ENCODE peak calls at places on chromosomes 4 and X, in nine cellular contexts. One of them, this sample, is unnamed.

GRCh38 chr4:188109157-188109755 is at the start of gene TRIML2:
- DNase-seq in progenitor cell of endocrine pancreas: no peak
- DNase-seq in activated naive CD4-positive, alpha-beta T cell: no peak
- DNase-seq in fibroblast of lung: no peak
- DNase-seq in stimulated activated naive B cell treated with anti-CD40 and anti-IgM and Interleukin-4, amounts not matched to agents 10 μg/mL and 1 μg/mL and 100 μg/mL, for 72 hours: no peak
- DNase-seq in fibroblast of mammary gland: no peak
- DNase-seq in CD8-positive, alpha-beta memory T cell: no peak
- DNase-seq in NB4: no peak
- DNase-seq in GM13976: no peak
- DNase-seq in this sample: no peak

GRCh38 chrX:54248309-54248708 is 65.3 kb upstream of the FAM120C start:
- DNase-seq in progenitor cell of endocrine pancreas: no peak
- DNase-seq in activated naive CD4-positive, alpha-beta T cell: no peak
- DNase-seq in fibroblast of lung: peak
- DNase-seq in stimulated activated naive B cell treated with anti-CD40 and anti-IgM and Interleukin-4, amounts not matched to agents 10 μg/mL and 1 μg/mL and 100 μg/mL, for 72 hours: no peak
- DNase-seq in fibroblast of mammary gland: peak
- DNase-seq in CD8-positive, alpha-beta memory T cell: no peak
- DNase-seq in NB4: peak
- DNase-seq in GM13976: peak
- DNase-seq in this sample: peak

GRCh38 chr4:74682567-74683359 is 111.6 kb downstream of the BTC start:
- DNase-seq in progenitor cell of endocrine pancreas: peak
- DNase-seq in activated naive CD4-positive, alpha-beta T cell: no peak
- DNase-seq in fibroblast of lung: peak
- DNase-seq in stimulated activated naive B cell treated with anti-CD40 and anti-IgM and Interleukin-4, amounts not matched to agents 10 μg/mL and 1 μg/mL and 100 μg/mL, for 72 hours: no peak
- DNase-seq in fibroblast of mammary gland: peak
- DNase-seq in CD8-positive, alpha-beta memory T cell: no peak
- DNase-seq in NB4: peak
- DNase-seq in GM13976: no peak
- DNase-seq in this sample: peak

GRCh38 chrX:19554786-19555185 is 39.5 kb upstream of the MAP3K15 start:
- DNase-seq in progenitor cell of endocrine pancreas: no peak
- DNase-seq in activated naive CD4-positive, alpha-beta T cell: no peak
- DNase-seq in fibroblast of lung: peak
- DNase-seq in stimulated activated naive B cell treated with anti-CD40 and anti-IgM and Interleukin-4, amounts not matched to agents 10 μg/mL and 1 μg/mL and 100 μg/mL, for 72 hours: peak
- DNase-seq in fibroblast of mammary gland: peak
- DNase-seq in CD8-positive, alpha-beta memory T cell: no peak
- DNase-seq in NB4: no peak
- DNase-seq in GM13976: no peak
- DNase-seq in this sample: peak

GRCh38 chrX:39766085-39766726 is 331.6 kb downstream of the BCOR start:
- DNase-seq in progenitor cell of endocrine pancreas: no peak
- DNase-seq in activated naive CD4-positive, alpha-beta T cell: no peak
- DNase-seq in fibroblast of lung: no peak
- DNase-seq in stimulated activated naive B cell treated with anti-CD40 and anti-IgM and Interleukin-4, amounts not matched to agents 10 μg/mL and 1 μg/mL and 100 μg/mL, for 72 hours: no peak
- DNase-seq in fibroblast of mammary gland: no peak
- DNase-seq in CD8-positive, alpha-beta memory T cell: peak
- DNase-seq in NB4: no peak
- DNase-seq in GM13976: no peak
- DNase-seq in this sample: no peak

GRCh38 chr4:24978291-24979072 is 52.3 kb downstream of the LGI2 start:
- DNase-seq in progenitor cell of endocrine pancreas: no peak
- DNase-seq in activated naive CD4-positive, alpha-beta T cell: no peak
- DNase-seq in fibroblast of lung: no peak
- DNase-seq in stimulated activated naive B cell treated with anti-CD40 and anti-IgM and Interleukin-4, amounts not matched to agents 10 μg/mL and 1 μg/mL and 100 μg/mL, for 72 hours: no peak
- DNase-seq in fibroblast of mammary gland: peak
- DNase-seq in CD8-positive, alpha-beta memory T cell: no peak
- DNase-seq in NB4: peak
- DNase-seq in GM13976: no peak
- DNase-seq in this sample: no peak

GRCh38 chr4:8637456-8637984 is 45.0 kb downstream of the CPZ start:
- DNase-seq in progenitor cell of endocrine pancreas: no peak
- DNase-seq in activated naive CD4-positive, alpha-beta T cell: no peak
- DNase-seq in fibroblast of lung: no peak
- DNase-seq in stimulated activated naive B cell treated with anti-CD40 and anti-IgM and Interleukin-4, amounts not matched to agents 10 μg/mL and 1 μg/mL and 100 μg/mL, for 72 hours: no peak
- DNase-seq in fibroblast of mammary gland: no peak
- DNase-seq in CD8-positive, alpha-beta memory T cell: no peak
- DNase-seq in NB4: no peak
- DNase-seq in GM13976: no peak
- DNase-seq in this sample: no peak

GRCh38 chrX:70755850-70756249 is 152.7 kb downstream of the TEX11 start:
- DNase-seq in progenitor cell of endocrine pancreas: no peak
- DNase-seq in activated naive CD4-positive, alpha-beta T cell: no peak
- DNase-seq in fibroblast of lung: no peak
- DNase-seq in stimulated activated naive B cell treated with anti-CD40 and anti-IgM and Interleukin-4, amounts not matched to agents 10 μg/mL and 1 μg/mL and 100 μg/mL, for 72 hours: no peak
- DNase-seq in fibroblast of mammary gland: no peak
- DNase-seq in CD8-positive, alpha-beta memory T cell: peak
- DNase-seq in NB4: no peak
- DNase-seq in GM13976: no peak
- DNase-seq in this sample: no peak

GRCh38 chrX:3771756-3772155 is 58.3 kb upstream of the PRKX start:
- DNase-seq in progenitor cell of endocrine pancreas: no peak
- DNase-seq in activated naive CD4-positive, alpha-beta T cell: no peak
- DNase-seq in fibroblast of lung: no peak
- DNase-seq in stimulated activated naive B cell treated with anti-CD40 and anti-IgM and Interleukin-4, amounts not matched to agents 10 μg/mL and 1 μg/mL and 100 μg/mL, for 72 hours: no peak
- DNase-seq in fibroblast of mammary gland: no peak
- DNase-seq in CD8-positive, alpha-beta memory T cell: no peak
- DNase-seq in NB4: no peak
- DNase-seq in GM13976: no peak
- DNase-seq in this sample: no peak

GRCh38 chrX:134396174-134396573 is 63.8 kb upstream of the HPRT1 start:
- DNase-seq in progenitor cell of endocrine pancreas: no peak
- DNase-seq in activated naive CD4-positive, alpha-beta T cell: no peak
- DNase-seq in fibroblast of lung: no peak
- DNase-seq in stimulated activated naive B cell treated with anti-CD40 and anti-IgM and Interleukin-4, amounts not matched to agents 10 μg/mL and 1 μg/mL and 100 μg/mL, for 72 hours: no peak
- DNase-seq in fibroblast of mammary gland: peak
- DNase-seq in CD8-positive, alpha-beta memory T cell: no peak
- DNase-seq in NB4: peak
- DNase-seq in GM13976: peak
- DNase-seq in this sample: peak

GRCh38 chr4:187504974-187505797 is 490.4 kb upstream of the ZFP42 start:
- DNase-seq in progenitor cell of endocrine pancreas: no peak
- DNase-seq in activated naive CD4-positive, alpha-beta T cell: no peak
- DNase-seq in fibroblast of lung: no peak
- DNase-seq in stimulated activated naive B cell treated with anti-CD40 and anti-IgM and Interleukin-4, amounts not matched to agents 10 μg/mL and 1 μg/mL and 100 μg/mL, for 72 hours: no peak
- DNase-seq in fibroblast of mammary gland: no peak
- DNase-seq in CD8-positive, alpha-beta memory T cell: no peak
- DNase-seq in NB4: no peak
- DNase-seq in GM13976: no peak
- DNase-seq in this sample: no peak

GRCh38 chrX:50643525-50644137 is 170.4 kb downstream of the SHROOM4 start:
- DNase-seq in progenitor cell of endocrine pancreas: no peak
- DNase-seq in activated naive CD4-positive, alpha-beta T cell: no peak
- DNase-seq in fibroblast of lung: no peak
- DNase-seq in stimulated activated naive B cell treated with anti-CD40 and anti-IgM and Interleukin-4, amounts not matched to agents 10 μg/mL and 1 μg/mL and 100 μg/mL, for 72 hours: no peak
- DNase-seq in fibroblast of mammary gland: no peak
- DNase-seq in CD8-positive, alpha-beta memory T cell: no peak
- DNase-seq in NB4: no peak
- DNase-seq in GM13976: no peak
- DNase-seq in this sample: no peak

GRCh38 chr4:174521800-174522182 is 497 bp downstream of the HPGD start:
- DNase-seq in progenitor cell of endocrine pancreas: no peak
- DNase-seq in activated naive CD4-positive, alpha-beta T cell: no peak
- DNase-seq in fibroblast of lung: no peak
- DNase-seq in stimulated activated naive B cell treated with anti-CD40 and anti-IgM and Interleukin-4, amounts not matched to agents 10 μg/mL and 1 μg/mL and 100 μg/mL, for 72 hours: no peak
- DNase-seq in fibroblast of mammary gland: no peak
- DNase-seq in CD8-positive, alpha-beta memory T cell: no peak
- DNase-seq in NB4: no peak
- DNase-seq in GM13976: no peak
- DNase-seq in this sample: no peak

GRCh38 chr4:39576268-39576667 is 49.0 kb upstream of the UGDH start:
- DNase-seq in progenitor cell of endocrine pancreas: no peak
- DNase-seq in activated naive CD4-positive, alpha-beta T cell: no peak
- DNase-seq in fibroblast of lung: peak
- DNase-seq in stimulated activated naive B cell treated with anti-CD40 and anti-IgM and Interleukin-4, amounts not matched to agents 10 μg/mL and 1 μg/mL and 100 μg/mL, for 72 hours: peak
- DNase-seq in fibroblast of mammary gland: no peak
- DNase-seq in CD8-positive, alpha-beta memory T cell: no peak
- DNase-seq in NB4: peak
- DNase-seq in GM13976: peak
- DNase-seq in this sample: peak

GRCh38 chr4:20543131-20543530 is 157.1 kb upstream of the PACRGL start:
- DNase-seq in progenitor cell of endocrine pancreas: no peak
- DNase-seq in activated naive CD4-positive, alpha-beta T cell: no peak
- DNase-seq in fibroblast of lung: no peak
- DNase-seq in stimulated activated naive B cell treated with anti-CD40 and anti-IgM and Interleukin-4, amounts not matched to agents 10 μg/mL and 1 μg/mL and 100 μg/mL, for 72 hours: no peak
- DNase-seq in fibroblast of mammary gland: peak
- DNase-seq in CD8-positive, alpha-beta memory T cell: no peak
- DNase-seq in NB4: no peak
- DNase-seq in GM13976: no peak
- DNase-seq in this sample: no peak

GRCh38 chr4:165207016-165207430 is 338 bp upstream of the KLHL2 start:
- DNase-seq in progenitor cell of endocrine pancreas: peak
- DNase-seq in activated naive CD4-positive, alpha-beta T cell: peak
- DNase-seq in fibroblast of lung: peak
- DNase-seq in stimulated activated naive B cell treated with anti-CD40 and anti-IgM and Interleukin-4, amounts not matched to agents 10 μg/mL and 1 μg/mL and 100 μg/mL, for 72 hours: no peak
- DNase-seq in fibroblast of mammary gland: peak
- DNase-seq in CD8-positive, alpha-beta memory T cell: no peak
- DNase-seq in NB4: peak
- DNase-seq in GM13976: peak
- DNase-seq in this sample: no peak

GRCh38 chr4:145909331-145909730 is 29.3 kb downstream of the ZNF827 start:
- DNase-seq in progenitor cell of endocrine pancreas: no peak
- DNase-seq in activated naive CD4-positive, alpha-beta T cell: no peak
- DNase-seq in fibroblast of lung: no peak
- DNase-seq in stimulated activated naive B cell treated with anti-CD40 and anti-IgM and Interleukin-4, amounts not matched to agents 10 μg/mL and 1 μg/mL and 100 μg/mL, for 72 hours: no peak
- DNase-seq in fibroblast of mammary gland: peak
- DNase-seq in CD8-positive, alpha-beta memory T cell: no peak
- DNase-seq in NB4: peak
- DNase-seq in GM13976: no peak
- DNase-seq in this sample: no peak

GRCh38 chrX:18119856-18120255 is 100.8 kb downstream of the BEND2 start:
- DNase-seq in progenitor cell of endocrine pancreas: no peak
- DNase-seq in activated naive CD4-positive, alpha-beta T cell: no peak
- DNase-seq in fibroblast of lung: no peak
- DNase-seq in stimulated activated naive B cell treated with anti-CD40 and anti-IgM and Interleukin-4, amounts not matched to agents 10 μg/mL and 1 μg/mL and 100 μg/mL, for 72 hours: no peak
- DNase-seq in fibroblast of mammary gland: no peak
- DNase-seq in CD8-positive, alpha-beta memory T cell: no peak
- DNase-seq in NB4: no peak
- DNase-seq in GM13976: no peak
- DNase-seq in this sample: no peak

GRCh38 chr4:65645185-65645584 is 25.1 kb downstream of the EPHA5 start:
- DNase-seq in progenitor cell of endocrine pancreas: no peak
- DNase-seq in activated naive CD4-positive, alpha-beta T cell: no peak
- DNase-seq in fibroblast of lung: peak
- DNase-seq in stimulated activated naive B cell treated with anti-CD40 and anti-IgM and Interleukin-4, amounts not matched to agents 10 μg/mL and 1 μg/mL and 100 μg/mL, for 72 hours: no peak
- DNase-seq in fibroblast of mammary gland: no peak
- DNase-seq in CD8-positive, alpha-beta memory T cell: no peak
- DNase-seq in NB4: no peak
- DNase-seq in GM13976: no peak
- DNase-seq in this sample: no peak

GRCh38 chrX:8879750-8880149 is 78.6 kb upstream of the FAM9A start:
- DNase-seq in progenitor cell of endocrine pancreas: no peak
- DNase-seq in activated naive CD4-positive, alpha-beta T cell: no peak
- DNase-seq in fibroblast of lung: no peak
- DNase-seq in stimulated activated naive B cell treated with anti-CD40 and anti-IgM and Interleukin-4, amounts not matched to agents 10 μg/mL and 1 μg/mL and 100 μg/mL, for 72 hours: no peak
- DNase-seq in fibroblast of mammary gland: peak
- DNase-seq in CD8-positive, alpha-beta memory T cell: peak
- DNase-seq in NB4: peak
- DNase-seq in GM13976: no peak
- DNase-seq in this sample: peak

GRCh38 chrX:108028854-108029253 is 16.0 kb upstream of the VSIG1 start:
- DNase-seq in progenitor cell of endocrine pancreas: no peak
- DNase-seq in activated naive CD4-positive, alpha-beta T cell: no peak
- DNase-seq in fibroblast of lung: no peak
- DNase-seq in stimulated activated naive B cell treated with anti-CD40 and anti-IgM and Interleukin-4, amounts not matched to agents 10 μg/mL and 1 μg/mL and 100 μg/mL, for 72 hours: no peak
- DNase-seq in fibroblast of mammary gland: no peak
- DNase-seq in CD8-positive, alpha-beta memory T cell: no peak
- DNase-seq in NB4: no peak
- DNase-seq in GM13976: no peak
- DNase-seq in this sample: no peak

GRCh38 chr4:26235500-26235899 is 85.3 kb upstream of the RBPJ start:
- DNase-seq in progenitor cell of endocrine pancreas: no peak
- DNase-seq in activated naive CD4-positive, alpha-beta T cell: no peak
- DNase-seq in fibroblast of lung: peak
- DNase-seq in stimulated activated naive B cell treated with anti-CD40 and anti-IgM and Interleukin-4, amounts not matched to agents 10 μg/mL and 1 μg/mL and 100 μg/mL, for 72 hours: no peak
- DNase-seq in fibroblast of mammary gland: peak
- DNase-seq in CD8-positive, alpha-beta memory T cell: no peak
- DNase-seq in NB4: peak
- DNase-seq in GM13976: no peak
- DNase-seq in this sample: peak

GRCh38 chr4:121800961-121801714 is at the start of gene EXOSC9:
- DNase-seq in progenitor cell of endocrine pancreas: peak
- DNase-seq in activated naive CD4-positive, alpha-beta T cell: peak
- DNase-seq in fibroblast of lung: peak
- DNase-seq in stimulated activated naive B cell treated with anti-CD40 and anti-IgM and Interleukin-4, amounts not matched to agents 10 μg/mL and 1 μg/mL and 100 μg/mL, for 72 hours: peak
- DNase-seq in fibroblast of mammary gland: peak
- DNase-seq in CD8-positive, alpha-beta memory T cell: peak
- DNase-seq in NB4: peak
- DNase-seq in GM13976: peak
- DNase-seq in this sample: peak

GRCh38 chr4:173214661-173215060 is 46.0 kb downstream of the GALNT7 start:
- DNase-seq in progenitor cell of endocrine pancreas: no peak
- DNase-seq in activated naive CD4-positive, alpha-beta T cell: no peak
- DNase-seq in fibroblast of lung: peak
- DNase-seq in stimulated activated naive B cell treated with anti-CD40 and anti-IgM and Interleukin-4, amounts not matched to agents 10 μg/mL and 1 μg/mL and 100 μg/mL, for 72 hours: no peak
- DNase-seq in fibroblast of mammary gland: peak
- DNase-seq in CD8-positive, alpha-beta memory T cell: no peak
- DNase-seq in NB4: no peak
- DNase-seq in GM13976: no peak
- DNase-seq in this sample: no peak

GRCh38 chr4:89788243-89789072 is 48.5 kb downstream of the SNCA start:
- DNase-seq in progenitor cell of endocrine pancreas: no peak
- DNase-seq in activated naive CD4-positive, alpha-beta T cell: no peak
- DNase-seq in fibroblast of lung: peak
- DNase-seq in stimulated activated naive B cell treated with anti-CD40 and anti-IgM and Interleukin-4, amounts not matched to agents 10 μg/mL and 1 μg/mL and 100 μg/mL, for 72 hours: no peak
- DNase-seq in fibroblast of mammary gland: peak
- DNase-seq in CD8-positive, alpha-beta memory T cell: no peak
- DNase-seq in NB4: no peak
- DNase-seq in GM13976: no peak
- DNase-seq in this sample: peak